ENCODE peak calls at places on chromosomes 12 and 14, in four cellular contexts. One of them, this sample, is unnamed.

GRCh38 chr12:30795660-30796507 is 41.1 kb upstream of the CAPRIN2 start:
- DNase-seq in SW 1271: peak; percentile 78
- DNase-seq in Peyer's patch: peak; percentile 63
- DNase-seq in GM19239: peak; percentile 48
- DNase-seq in this sample: peak; percentile 67

GRCh38 chr14:75375983-75376382 is 51.8 kb upstream of the JDP2 start:
- DNase-seq in SW 1271: no peak
- DNase-seq in Peyer's patch: no peak
- DNase-seq in GM19239: no peak
- DNase-seq in this sample: no peak

GRCh38 chr12:25723921-25724491 is 170.9 kb upstream of the LMNTD1 start:
- DNase-seq in SW 1271: no peak
- DNase-seq in Peyer's patch: no peak
- DNase-seq in GM19239: no peak
- DNase-seq in this sample: no peak

GRCh38 chr12:16891673-16892072 is 285.7 kb upstream of the LMO3 start:
- DNase-seq in SW 1271: no peak
- DNase-seq in Peyer's patch: no peak
- DNase-seq in GM19239: no peak
- DNase-seq in this sample: no peak

GRCh38 chr12:121095544-121096198 is 37.0 kb upstream of the P2RX7 start:
- DNase-seq in SW 1271: no peak
- DNase-seq in Peyer's patch: peak; percentile 88
- DNase-seq in GM19239: peak; percentile 94
- DNase-seq in this sample: peak; percentile 60

GRCh38 chr12:121461048-121461447 is 61.1 kb downstream of the RNF34 start:
- DNase-seq in SW 1271: no peak
- DNase-seq in Peyer's patch: no peak
- DNase-seq in GM19239: no peak
- DNase-seq in this sample: no peak

GRCh38 chr12:20653871-20654270 is 41.3 kb upstream of the SLCO1C1 start:
- DNase-seq in SW 1271: no peak
- DNase-seq in Peyer's patch: no peak
- DNase-seq in GM19239: no peak
- DNase-seq in this sample: no peak

GRCh38 chr12:127482950-127483349 is 784.0 kb upstream of the TMEM132C start:
- DNase-seq in SW 1271: no peak
- DNase-seq in Peyer's patch: no peak
- DNase-seq in GM19239: no peak
- DNase-seq in this sample: no peak

GRCh38 chr12:85820117-85820516 is 16.1 kb downstream of the RASSF9 start:
- DNase-seq in SW 1271: no peak
- DNase-seq in Peyer's patch: no peak
- DNase-seq in GM19239: no peak
- DNase-seq in this sample: no peak

GRCh38 chr14:100622234-100622633 is 35.0 kb upstream of the BEGAIN start:
- DNase-seq in SW 1271: no peak
- DNase-seq in Peyer's patch: peak; percentile 50
- DNase-seq in GM19239: no peak
- DNase-seq in this sample: no peak

GRCh38 chr12:111437816-111438454 is 32.2 kb downstream of the SH2B3 start:
- DNase-seq in SW 1271: peak; percentile 57
- DNase-seq in Peyer's patch: peak; percentile 70
- DNase-seq in GM19239: no peak
- DNase-seq in this sample: peak; percentile 29

GRCh38 chr12:1668833-1669543 is 21.9 kb upstream of the ADIPOR2 start:
- DNase-seq in SW 1271: no peak
- DNase-seq in Peyer's patch: peak; percentile 58
- DNase-seq in GM19239: no peak
- DNase-seq in this sample: no peak

GRCh38 chr12:128069359-128069997 is 197.5 kb upstream of the TMEM132C start:
- DNase-seq in SW 1271: no peak
- DNase-seq in Peyer's patch: peak; percentile 74
- DNase-seq in GM19239: peak; percentile 12
- DNase-seq in this sample: no peak

GRCh38 chr14:53044486-53044885 is 93.6 kb upstream of the FERMT2 start:
- DNase-seq in SW 1271: no peak
- DNase-seq in Peyer's patch: no peak
- DNase-seq in GM19239: no peak
- DNase-seq in this sample: no peak

GRCh38 chr14:29077916-29078315 is 311.3 kb downstream of the FOXG1 start:
- DNase-seq in SW 1271: no peak
- DNase-seq in Peyer's patch: no peak
- DNase-seq in GM19239: no peak
- DNase-seq in this sample: no peak

GRCh38 chr12:67002711-67003110 is 266.4 kb upstream of the CAND1 start:
- DNase-seq in SW 1271: no peak
- DNase-seq in Peyer's patch: no peak
- DNase-seq in GM19239: no peak
- DNase-seq in this sample: no peak

GRCh38 chr12:113204806-113205205 is 16.5 kb upstream of the TPCN1 start:
- DNase-seq in SW 1271: no peak
- DNase-seq in Peyer's patch: no peak
- DNase-seq in GM19239: no peak
- DNase-seq in this sample: peak; percentile 59

GRCh38 chr12:11026118-11026517 is 3.7 kb upstream of the TAS2R19 start:
- DNase-seq in SW 1271: no peak
- DNase-seq in Peyer's patch: no peak
- DNase-seq in GM19239: no peak
- DNase-seq in this sample: no peak

GRCh38 chr12:127158385-127159061 is 1108.4 kb upstream of the TMEM132C start:
- DNase-seq in SW 1271: no peak
- DNase-seq in Peyer's patch: no peak
- DNase-seq in GM19239: no peak
- DNase-seq in this sample: no peak

GRCh38 chr14:24866067-24866466 is 183.9 kb downstream of the STXBP6 start:
- DNase-seq in SW 1271: no peak
- DNase-seq in Peyer's patch: no peak
- DNase-seq in GM19239: no peak
- DNase-seq in this sample: no peak

GRCh38 chr14:81219821-81220487 is 805 bp downstream of the GTF2A1 start:
- DNase-seq in SW 1271: no peak
- DNase-seq in Peyer's patch: peak; percentile 59
- DNase-seq in GM19239: peak; percentile 9
- DNase-seq in this sample: no peak

GRCh38 chr14:31208546-31209424 is 1.2 kb upstream of the HECTD1 start:
- DNase-seq in SW 1271: no peak
- DNase-seq in Peyer's patch: no peak
- DNase-seq in GM19239: peak; percentile 25
- DNase-seq in this sample: no peak

GRCh38 chr12:50325890-50326391 is 42.6 kb upstream of the LIMA1 start:
- DNase-seq in SW 1271: no peak
- DNase-seq in Peyer's patch: peak; percentile 41
- DNase-seq in GM19239: no peak
- DNase-seq in this sample: no peak

GRCh38 chr12:104223599-104224168 is 8.1 kb downstream of the TXNRD1 start:
- DNase-seq in SW 1271: no peak
- DNase-seq in Peyer's patch: no peak
- DNase-seq in GM19239: no peak
- DNase-seq in this sample: no peak

GRCh38 chr12:13952096-13952495 is 29.3 kb downstream of the GRIN2B start:
- DNase-seq in SW 1271: no peak
- DNase-seq in Peyer's patch: no peak
- DNase-seq in GM19239: no peak
- DNase-seq in this sample: no peak